ENCODE peak calls at places on chromosomes 3 and 15, in four cellular contexts. One of them, this sample, is unnamed.

GRCh38 chr3:72345237-72345878 is 502.9 kb downstream of the SHQ1 start:
- DNase-seq in CD4-positive, CD25-positive, alpha-beta regulatory T cell: peak; percentile 14
- DNase-seq in mucosa of descending colon: no peak
- DNase-seq in prostate gland: no peak
- DNase-seq in this sample: no peak

GRCh38 chr3:148030975-148031374 is 621.8 kb downstream of the ZIC1 start:
- DNase-seq in CD4-positive, CD25-positive, alpha-beta regulatory T cell: no peak
- DNase-seq in mucosa of descending colon: no peak
- DNase-seq in prostate gland: no peak
- DNase-seq in this sample: no peak

GRCh38 chr15:101025116-101025885 is 106.1 kb downstream of the LRRK1 start:
- DNase-seq in mucosa of descending colon: no peak
- DNase-seq in CD4-positive, CD25-positive, alpha-beta regulatory T cell: no peak
- DNase-seq in prostate gland: no peak
- DNase-seq in this sample: no peak

GRCh38 chr3:117441851-117442250 is 732.3 kb downstream of the TUSC7 start:
- DNase-seq in prostate gland: no peak
- DNase-seq in mucosa of descending colon: no peak
- DNase-seq in CD4-positive, CD25-positive, alpha-beta regulatory T cell: no peak
- DNase-seq in this sample: no peak

GRCh38 chr15:37143351-37143750 is 43.0 kb upstream of the MEIS2 start:
- DNase-seq in CD4-positive, CD25-positive, alpha-beta regulatory T cell: no peak
- DNase-seq in prostate gland: no peak
- DNase-seq in mucosa of descending colon: no peak
- DNase-seq in this sample: peak; percentile 67

GRCh38 chr3:173700336-173700735 is 302.8 kb downstream of the NLGN1 start:
- DNase-seq in prostate gland: no peak
- DNase-seq in CD4-positive, CD25-positive, alpha-beta regulatory T cell: no peak
- DNase-seq in mucosa of descending colon: no peak
- DNase-seq in this sample: no peak

GRCh38 chr3:190807719-190808375 is 54.6 kb downstream of the GMNC start:
- DNase-seq in prostate gland: peak; percentile 97
- DNase-seq in CD4-positive, CD25-positive, alpha-beta regulatory T cell: no peak
- DNase-seq in mucosa of descending colon: no peak
- DNase-seq in this sample: peak; percentile 98

GRCh38 chr3:101038393-101038792 is 45.2 kb upstream of the ABI3BP start:
- DNase-seq in CD4-positive, CD25-positive, alpha-beta regulatory T cell: no peak
- DNase-seq in prostate gland: no peak
- DNase-seq in mucosa of descending colon: no peak
- DNase-seq in this sample: no peak

GRCh38 chr3:34947849-34948248 is 691.5 kb upstream of the ARPP21 start:
- DNase-seq in prostate gland: no peak
- DNase-seq in mucosa of descending colon: no peak
- DNase-seq in CD4-positive, CD25-positive, alpha-beta regulatory T cell: no peak
- DNase-seq in this sample: no peak

GRCh38 chr3:114685053-114685630 is 391.3 kb downstream of the TIGIT start:
- DNase-seq in prostate gland: no peak
- DNase-seq in CD4-positive, CD25-positive, alpha-beta regulatory T cell: no peak
- DNase-seq in mucosa of descending colon: no peak
- DNase-seq in this sample: no peak

GRCh38 chr15:53588773-53589172 is 170.7 kb downstream of the WDR72 start:
- DNase-seq in CD4-positive, CD25-positive, alpha-beta regulatory T cell: no peak
- DNase-seq in mucosa of descending colon: no peak
- DNase-seq in prostate gland: no peak
- DNase-seq in this sample: no peak

GRCh38 chr15:78629716-78630065 is 8.9 kb upstream of the CHRNA3 start:
- DNase-seq in prostate gland: no peak
- DNase-seq in mucosa of descending colon: no peak
- DNase-seq in CD4-positive, CD25-positive, alpha-beta regulatory T cell: no peak
- DNase-seq in this sample: no peak

GRCh38 chr15:75002398-75002797 is 7.0 kb downstream of the SCAMP5 start:
- DNase-seq in mucosa of descending colon: no peak
- DNase-seq in prostate gland: no peak
- DNase-seq in CD4-positive, CD25-positive, alpha-beta regulatory T cell: no peak
- DNase-seq in this sample: no peak

GRCh38 chr3:124700880-124701684 is 29.2 kb upstream of the UMPS start:
- DNase-seq in prostate gland: no peak
- DNase-seq in CD4-positive, CD25-positive, alpha-beta regulatory T cell: no peak
- DNase-seq in mucosa of descending colon: no peak
- DNase-seq in this sample: no peak

GRCh38 chr15:31235298-31236183 is 91.1 kb upstream of the KLF13 start:
- DNase-seq in CD4-positive, CD25-positive, alpha-beta regulatory T cell: no peak
- DNase-seq in prostate gland: no peak
- DNase-seq in mucosa of descending colon: peak; percentile 52
- DNase-seq in this sample: no peak

GRCh38 chr3:193040836-193041672 is 123.4 kb upstream of the MB21D2 start:
- DNase-seq in prostate gland: peak; percentile 13
- DNase-seq in mucosa of descending colon: no peak
- DNase-seq in CD4-positive, CD25-positive, alpha-beta regulatory T cell: peak; percentile 51
- DNase-seq in this sample: peak; percentile 21

GRCh38 chr15:72482275-72482674 is 8.1 kb downstream of the ARIH1 start:
- DNase-seq in prostate gland: no peak
- DNase-seq in CD4-positive, CD25-positive, alpha-beta regulatory T cell: no peak
- DNase-seq in mucosa of descending colon: no peak
- DNase-seq in this sample: no peak

GRCh38 chr15:52733078-52733477 is 53.9 kb upstream of the ATOSA start:
- DNase-seq in mucosa of descending colon: no peak
- DNase-seq in prostate gland: no peak
- DNase-seq in CD4-positive, CD25-positive, alpha-beta regulatory T cell: no peak
- DNase-seq in this sample: no peak

GRCh38 chr15:29435811-29436210 is 166.2 kb upstream of the NSMCE3 start:
- DNase-seq in CD4-positive, CD25-positive, alpha-beta regulatory T cell: no peak
- DNase-seq in prostate gland: no peak
- DNase-seq in mucosa of descending colon: no peak
- DNase-seq in this sample: no peak

GRCh38 chr3:192879346-192880031 is 38.2 kb downstream of the MB21D2 start:
- DNase-seq in prostate gland: no peak
- DNase-seq in CD4-positive, CD25-positive, alpha-beta regulatory T cell: no peak
- DNase-seq in mucosa of descending colon: no peak
- DNase-seq in this sample: no peak

DNA sequence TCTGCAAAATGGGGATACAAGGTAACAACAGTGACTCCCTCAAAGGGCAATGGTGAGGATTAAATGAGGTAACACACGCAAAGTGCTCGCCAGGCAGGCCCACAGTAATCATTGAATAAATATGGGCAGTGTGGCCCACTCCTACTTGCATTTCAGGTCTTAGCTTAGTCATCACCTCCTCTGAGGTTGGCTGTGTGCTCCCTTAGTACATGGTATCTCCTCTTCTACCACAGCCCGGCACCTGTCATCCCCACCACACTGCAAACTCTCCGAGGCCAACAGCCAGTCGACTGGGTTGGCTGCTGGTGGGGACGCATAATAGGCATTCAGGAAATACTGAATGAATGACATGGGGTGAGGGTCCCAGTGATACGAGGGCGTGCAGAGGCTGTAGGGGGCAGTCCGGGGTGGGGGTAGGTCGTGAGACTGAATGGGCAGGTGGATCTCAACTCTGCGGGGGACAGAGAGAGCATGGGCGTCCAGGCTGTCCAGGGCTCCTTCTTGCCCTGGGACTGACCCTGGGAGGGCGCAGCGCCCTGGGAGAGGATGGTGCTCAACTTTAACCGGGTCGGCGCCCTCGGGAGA is 375 bp upstream of the MYZAP start:
- DNase-seq in CD4-positive, CD25-positive, alpha-beta regulatory T cell: no peak
- DNase-seq in mucosa of descending colon: no peak
- DNase-seq in prostate gland: no peak
- DNase-seq in this sample: no peak
- H3K4me3 ChIP-seq in CD4-positive, CD25-positive, alpha-beta regulatory T cell: no peak overlapping the region
- H3K4me3 ChIP-seq in mucosa of descending colon: peak overlapping the region; percentile 27
- H3K4me3 ChIP-seq in prostate gland: peak overlapping the region; percentile 59
- H3K4me3 ChIP-seq in this sample: peak overlapping the region; percentile 52

GRCh38 chr15:63013052-63013808 is 29.3 kb upstream of the TPM1 start:
- DNase-seq in prostate gland: no peak
- DNase-seq in CD4-positive, CD25-positive, alpha-beta regulatory T cell: no peak
- DNase-seq in mucosa of descending colon: no peak
- DNase-seq in this sample: no peak

GRCh38 chr15:63015618-63016017 is 26.9 kb upstream of the TPM1 start:
- DNase-seq in CD4-positive, CD25-positive, alpha-beta regulatory T cell: no peak
- DNase-seq in mucosa of descending colon: no peak
- DNase-seq in prostate gland: no peak
- DNase-seq in this sample: no peak

GRCh38 chr15:63018639-63019038 is 23.9 kb upstream of the TPM1 start:
- DNase-seq in CD4-positive, CD25-positive, alpha-beta regulatory T cell: no peak
- DNase-seq in prostate gland: no peak
- DNase-seq in mucosa of descending colon: no peak
- DNase-seq in this sample: no peak

GRCh38 chr15:63014578-63014977 is 28.0 kb upstream of the TPM1 start:
- DNase-seq in prostate gland: no peak
- DNase-seq in CD4-positive, CD25-positive, alpha-beta regulatory T cell: no peak
- DNase-seq in mucosa of descending colon: no peak
- DNase-seq in this sample: no peak

DNA sequence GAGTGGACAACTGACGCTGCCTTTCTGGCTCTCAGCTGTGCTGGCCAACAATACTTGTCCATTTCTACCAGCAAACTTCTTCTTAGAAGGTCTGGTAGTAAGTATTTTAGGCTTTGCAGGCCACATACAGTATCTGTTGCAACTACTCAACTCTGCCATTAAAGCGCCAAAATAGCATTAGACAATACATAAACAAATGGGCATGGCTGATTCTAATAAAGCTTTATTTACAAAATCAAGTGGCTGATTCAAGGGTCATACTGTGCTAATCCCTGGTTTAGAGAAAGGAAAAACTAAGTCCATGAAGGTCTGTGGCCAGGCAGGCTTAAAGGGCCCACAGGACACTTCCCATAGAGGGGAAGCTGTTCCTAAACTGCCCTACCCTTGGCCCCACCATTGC is 26.3 kb upstream of the TPM1 start:
- DNase-seq in prostate gland: no peak
- DNase-seq in mucosa of descending colon: no peak
- DNase-seq in CD4-positive, CD25-positive, alpha-beta regulatory T cell: no peak
- DNase-seq in this sample: no peak
- H3K4me3 ChIP-seq in prostate gland: no peak overlapping the region
- H3K4me3 ChIP-seq in mucosa of descending colon: no peak overlapping the region
- H3K4me3 ChIP-seq in CD4-positive, CD25-positive, alpha-beta regulatory T cell: no peak overlapping the region
- H3K4me3 ChIP-seq in this sample: no peak overlapping the region

GRCh38 chr3:149374391-149374790 is 3.1 kb downstream of the TM4SF1 start:
- DNase-seq in CD4-positive, CD25-positive, alpha-beta regulatory T cell: no peak
- DNase-seq in mucosa of descending colon: no peak
- DNase-seq in prostate gland: no peak
- DNase-seq in this sample: no peak
- H3K4me3 ChIP-seq in CD4-positive, CD25-positive, alpha-beta regulatory T cell: no peak overlapping the region
- H3K4me3 ChIP-seq in mucosa of descending colon: no peak overlapping the region
- H3K4me3 ChIP-seq in prostate gland: no peak overlapping the region
- H3K4me3 ChIP-seq in this sample: no peak overlapping the region

GRCh38 chr3:181844227-181844626 is 132.5 kb downstream of the SOX2 start:
- DNase-seq in CD4-positive, CD25-positive, alpha-beta regulatory T cell: no peak
- DNase-seq in mucosa of descending colon: no peak
- DNase-seq in prostate gland: no peak
- DNase-seq in this sample: no peak

GRCh38 chr3:181838940-181839914 is 127.5 kb downstream of the SOX2 start:
- DNase-seq in mucosa of descending colon: no peak
- DNase-seq in prostate gland: no peak
- DNase-seq in CD4-positive, CD25-positive, alpha-beta regulatory T cell: no peak
- DNase-seq in this sample: peak; percentile 10

GRCh38 chr3:181839915-181840295 is 128.2 kb downstream of the SOX2 start:
- DNase-seq in CD4-positive, CD25-positive, alpha-beta regulatory T cell: no peak
- DNase-seq in mucosa of descending colon: no peak
- DNase-seq in prostate gland: no peak
- DNase-seq in this sample: no peak
- H3K4me3 ChIP-seq in CD4-positive, CD25-positive, alpha-beta regulatory T cell: no peak overlapping the region
- H3K4me3 ChIP-seq in mucosa of descending colon: no peak overlapping the region
- H3K4me3 ChIP-seq in prostate gland: no peak overlapping the region
- H3K4me3 ChIP-seq in this sample: no peak overlapping the region

DNA sequence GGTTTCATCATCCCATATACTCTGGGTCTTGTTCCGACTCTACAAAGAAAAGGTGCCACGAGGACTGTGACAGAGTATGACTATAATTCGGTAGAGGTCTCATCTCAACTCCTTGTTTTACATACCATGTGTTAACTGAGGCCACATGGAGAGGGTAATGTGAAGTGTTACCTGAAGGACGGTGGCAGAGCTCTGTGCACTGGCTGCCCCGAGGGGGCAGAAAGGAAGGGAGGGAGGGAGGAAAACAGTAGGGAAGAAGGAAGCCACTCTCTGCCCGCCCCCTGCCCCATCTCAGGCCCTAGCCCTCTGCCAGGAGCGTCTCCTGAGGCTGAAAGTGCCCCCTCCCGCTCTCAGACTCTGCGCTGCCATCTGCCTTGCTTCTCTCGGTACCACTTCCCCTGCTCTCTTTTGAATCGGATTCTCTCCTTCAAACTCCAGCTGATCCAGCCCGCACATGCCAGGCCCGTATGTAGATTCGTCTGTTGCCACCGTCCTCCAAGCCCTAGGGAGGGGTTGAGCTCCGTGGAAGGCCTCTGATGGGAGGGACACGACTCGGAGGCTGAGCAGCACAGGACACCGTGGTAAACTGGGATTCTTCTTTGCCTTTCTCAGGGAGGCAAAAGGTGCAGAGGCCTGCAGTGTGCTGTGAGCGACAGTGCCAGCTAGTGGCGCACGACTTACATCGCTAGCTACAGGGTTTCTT is 70.5 kb upstream of the ATP10A start:
- DNase-seq in mucosa of descending colon: peak; percentile 70
- DNase-seq in prostate gland: peak; percentile 57
- DNase-seq in CD4-positive, CD25-positive, alpha-beta regulatory T cell: peak; percentile 64
- DNase-seq in this sample: peak; percentile 69
- H3K4me3 ChIP-seq in mucosa of descending colon: no peak overlapping the region
- H3K4me3 ChIP-seq in prostate gland: no peak overlapping the region
- H3K4me3 ChIP-seq in CD4-positive, CD25-positive, alpha-beta regulatory T cell: peak overlapping the region; percentile 26
- H3K4me3 ChIP-seq in this sample: no peak overlapping the region

GRCh38 chr3:150062492-150062891 is 91.8 kb upstream of the PFN2 start:
- DNase-seq in prostate gland: no peak
- DNase-seq in CD4-positive, CD25-positive, alpha-beta regulatory T cell: no peak
- DNase-seq in mucosa of descending colon: no peak
- DNase-seq in this sample: no peak
- H3K4me3 ChIP-seq in prostate gland: no peak overlapping the region
- H3K4me3 ChIP-seq in CD4-positive, CD25-positive, alpha-beta regulatory T cell: no peak overlapping the region
- H3K4me3 ChIP-seq in mucosa of descending colon: no peak overlapping the region
- H3K4me3 ChIP-seq in this sample: no peak overlapping the region

GRCh38 chr3:50567011-50567385 is 549 bp downstream of the C3orf18 start:
- DNase-seq in mucosa of descending colon: no peak
- DNase-seq in prostate gland: no peak
- DNase-seq in CD4-positive, CD25-positive, alpha-beta regulatory T cell: no peak
- DNase-seq in this sample: no peak
- H3K4me3 ChIP-seq in mucosa of descending colon: no peak overlapping the region
- H3K4me3 ChIP-seq in prostate gland: peak overlapping the region; percentile 53
- H3K4me3 ChIP-seq in CD4-positive, CD25-positive, alpha-beta regulatory T cell: peak overlapping the region; percentile 57
- H3K4me3 ChIP-seq in this sample: peak overlapping the region; percentile 63

GRCh38 chr15:64699767-64700388 is 75.5 kb downstream of the RBPMS2 start:
- DNase-seq in prostate gland: peak; percentile 51
- DNase-seq in CD4-positive, CD25-positive, alpha-beta regulatory T cell: no peak
- DNase-seq in mucosa of descending colon: no peak
- DNase-seq in this sample: no peak
- H3K4me3 ChIP-seq in prostate gland: no peak overlapping the region
- H3K4me3 ChIP-seq in CD4-positive, CD25-positive, alpha-beta regulatory T cell: no peak overlapping the region
- H3K4me3 ChIP-seq in mucosa of descending colon: no peak overlapping the region
- H3K4me3 ChIP-seq in this sample: no peak overlapping the region